ENCODE peak calls at places on chromosomes 3 and 15, in four cellular contexts. S is RWPE1, N is pancreas, O is lung. A is an unnamed sample.

GRCh38 chr3:86958534-86958933 is 32.4 kb downstream of the VGLL3 start:
- DNase-seq in S (no peak), N (no peak), O (no peak), A (peak)

GRCh38 chr15:34456658-34457057 is 19.1 kb upstream of the GOLGA8A start:
- DNase-seq in S (no peak), N (no peak), O (no peak), A (no peak)

GRCh38 chr3:105145516-105145915 is 221.2 kb upstream of the ALCAM start:
- DNase-seq in S (no peak), N (no peak), O (no peak), A (no peak)

GRCh38 chr15:98413973-98414546 is 234.3 kb upstream of the IGF1R start:
- DNase-seq in S (no peak), N (no peak), O (no peak), A (no peak)

GRCh38 chr3:161390200-161390599 is 18.9 kb upstream of the SPTSSB start:
- DNase-seq in S (no peak), N (no peak), O (no peak), A (no peak)

GRCh38 chr3:130960139-130960779 is 66.4 kb downstream of the ASTE1 start:
- DNase-seq in S (no peak), N (no peak), O (no peak), A (no peak)

GRCh38 chr3:127015282-127016042 is 32.5 kb downstream of the PLXNA1 start:
- DNase-seq in S (no peak), N (no peak), O (no peak), A (no peak)

GRCh38 chr3:37969601-37970100 is 20.9 kb upstream of the VILL start:
- DNase-seq in S (no peak), N (no peak), O (no peak), A (no peak)

GRCh38 chr3:40920041-40920440 is 279.3 kb upstream of the CTNNB1 start:
- DNase-seq in S (peak), N (no peak), O (no peak), A (no peak)

GRCh38 chr15:75928680-75929608 is 25.3 kb downstream of the FBXO22 start:
- DNase-seq in S (no peak), N (peak), O (no peak), A (no peak)

GRCh38 chr3:65894679-65895078 is 144.0 kb downstream of the MAGI1 start:
- DNase-seq in S (peak), N (no peak), O (no peak), A (peak)

GRCh38 chr3:138861755-138862333 is 27.1 kb upstream of the PIK3CB start:
- DNase-seq in S (no peak), N (peak), O (no peak), A (no peak)

GRCh38 chr3:149005424-149005823 is 14.1 kb downstream of the GYG1 start:
- DNase-seq in S (no peak), N (no peak), O (no peak), A (no peak)

GRCh38 chr3:32583708-32584107 is 13.1 kb upstream of the DYNC1LI1 start:
- DNase-seq in S (no peak), N (no peak), O (no peak), A (peak)

GRCh38 chr3:164467027-164467426 is 611.3 kb downstream of the SI start:
- DNase-seq in S (no peak), N (no peak), O (no peak), A (no peak)

GRCh38 chr15:39627456-39628130 is 46.7 kb downstream of the THBS1 start:
- DNase-seq in S (no peak), N (no peak), O (no peak), A (no peak)

GRCh38 chr3:63231556-63231955 is 46.6 kb upstream of the SYNPR start:
- DNase-seq in S (no peak), N (no peak), O (no peak), A (no peak)

GRCh38 chr15:74196175-74196574 is 6.4 kb downstream of the STRA6 start:
- DNase-seq in S (peak), N (no peak), O (no peak), A (peak)

GRCh38 chr15:78056714-78057269 is 20.7 kb downstream of the TBC1D2B start:
- DNase-seq in S (peak), N (peak), O (no peak), A (no peak)

GRCh38 chr3:124587053-124587408 is 143.2 kb upstream of the UMPS start:
- DNase-seq in S (no peak), N (peak), O (peak), A (no peak)

GRCh38 chr3:55492976-55493375 is 5.9 kb upstream of the WNT5A start:
- DNase-seq in S (no peak), N (no peak), O (no peak), A (no peak)

GRCh38 chr3:195046441-195046840 is 224.5 kb downstream of the XXYLT1 start:
- DNase-seq in S (no peak), N (no peak), O (no peak), A (no peak)

GRCh38 chr3:112253301-112253971 is 40.6 kb downstream of the SLC9C1 start:
- DNase-seq in S (no peak), N (no peak), O (no peak), A (no peak)

GRCh38 chr3:128841926-128842920 is 37.2 kb upstream of the ACAD9 start:
- DNase-seq in S (no peak), N (no peak), O (no peak), A (no peak)

GRCh38 chr3:44874308-44874707 is at the start of gene TGM4:
- DNase-seq in S (no peak), N (no peak), O (no peak), A (no peak)

GRCh38 chr3:52891615-52892081 is 5.7 kb downstream of the STIMATE start:
- DNase-seq in S (no peak), N (no peak), O (no peak), A (peak)

GRCh38 chr15:68389041-68389930 is 42.7 kb downstream of the ITGA11 start:
- DNase-seq in S (no peak), N (no peak), O (no peak), A (no peak)

GRCh38 chr15:70636540-70637165 is 126.7 kb downstream of the UACA start:
- DNase-seq in S (no peak), N (no peak), O (no peak), A (no peak)

GRCh38 chr3:41053220-41053619 is 146.1 kb upstream of the CTNNB1 start:
- DNase-seq in S (no peak), N (no peak), O (no peak), A (no peak)

GRCh38 chr3:160929595-160929994 is 173.6 kb downstream of the PPM1L start:
- DNase-seq in S (no peak), N (peak), O (no peak), A (peak)

GRCh38 chr3:188264231-188265213 is 110.6 kb downstream of the LPP start:
- DNase-seq in S (no peak), N (no peak), O (no peak), A (no peak)

GRCh38 chr3:158128755-158129154 is 18.9 kb downstream of the RSRC1 start:
- DNase-seq in S (no peak), N (no peak), O (no peak), A (no peak)

GRCh38 chr3:141753399-141753798 is 9.8 kb upstream of the GRK7 start:
- DNase-seq in S (no peak), N (no peak), O (no peak), A (no peak)

GRCh38 chr3:122021037-122021436 is 1.0 kb downstream of the ILDR1 start:
- DNase-seq in S (no peak), N (no peak), O (no peak), A (no peak)

GRCh38 chr3:65979152-65979551 is 59.6 kb downstream of the MAGI1 start:
- DNase-seq in S (no peak), N (no peak), O (no peak), A (peak)

GRCh38 chr3:22122567-22122966 is 371.6 kb upstream of the ZNF385D start:
- DNase-seq in S (no peak), N (no peak), O (no peak), A (no peak)

GRCh38 chr3:107669669-107670068 is 146.9 kb downstream of the BBX start:
- DNase-seq in S (no peak), N (no peak), O (no peak), A (no peak)

GRCh38 chr3:98921957-98922356 is 20.5 kb upstream of the DCBLD2 start:
- DNase-seq in S (no peak), N (no peak), O (no peak), A (no peak)

GRCh38 chr3:16769525-16769924 is 115.2 kb upstream of the PLCL2 start:
- DNase-seq in S (no peak), N (no peak), O (no peak), A (no peak)

DNA sequence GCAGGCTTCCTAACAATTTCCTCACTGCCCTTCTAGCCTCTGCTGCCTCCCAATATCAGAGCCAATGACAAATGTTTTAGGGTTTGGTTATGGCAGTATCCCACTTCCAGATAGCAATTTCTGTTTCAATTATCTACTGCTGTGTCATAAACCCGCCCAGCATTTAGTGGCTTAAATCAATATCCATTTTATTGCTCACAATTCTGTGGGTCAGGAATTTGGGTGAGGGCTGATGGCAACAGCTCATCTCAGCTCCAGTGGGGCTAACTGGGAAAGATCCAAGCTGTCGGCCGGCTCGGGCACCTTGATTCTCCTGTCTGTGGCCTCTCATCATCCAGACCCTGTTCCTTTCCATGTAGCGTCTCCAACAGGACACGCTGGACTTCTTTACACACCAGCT is 85.3 kb upstream of the GOLGA8J start:
- DNase-seq in S (no peak), N (no peak), O (no peak), A (no peak)
- TF ChIP-seq CTCF in S (no peak), N (no peak), O (no peak), A (no peak)

GRCh38 chr15:79433610-79434009 is 1.5 kb downstream of the MINAR1 start:
- DNase-seq in S (no peak), N (no peak), O (no peak), A (no peak)

GRCh38 chr15:79432345-79433311 is 492 bp downstream of the MINAR1 start:
- DNase-seq in S (peak), N (no peak), O (no peak), A (no peak)

GRCh38 chr15:79434361-79434760 is 2.2 kb downstream of the MINAR1 start:
- DNase-seq in S (no peak), N (no peak), O (no peak), A (no peak)

GRCh38 chr15:79430901-79431635 is 1.1 kb upstream of the MINAR1 start:
- DNase-seq in S (no peak), N (no peak), O (no peak), A (no peak)

GRCh38 chr15:79431636-79432344 is at the start of gene MINAR1:
- DNase-seq in S (peak), N (peak), O (no peak), A (peak)
- TF ChIP-seq CTCF in S (no peak), N (no peak), O (no peak), A (peak)

DNA sequence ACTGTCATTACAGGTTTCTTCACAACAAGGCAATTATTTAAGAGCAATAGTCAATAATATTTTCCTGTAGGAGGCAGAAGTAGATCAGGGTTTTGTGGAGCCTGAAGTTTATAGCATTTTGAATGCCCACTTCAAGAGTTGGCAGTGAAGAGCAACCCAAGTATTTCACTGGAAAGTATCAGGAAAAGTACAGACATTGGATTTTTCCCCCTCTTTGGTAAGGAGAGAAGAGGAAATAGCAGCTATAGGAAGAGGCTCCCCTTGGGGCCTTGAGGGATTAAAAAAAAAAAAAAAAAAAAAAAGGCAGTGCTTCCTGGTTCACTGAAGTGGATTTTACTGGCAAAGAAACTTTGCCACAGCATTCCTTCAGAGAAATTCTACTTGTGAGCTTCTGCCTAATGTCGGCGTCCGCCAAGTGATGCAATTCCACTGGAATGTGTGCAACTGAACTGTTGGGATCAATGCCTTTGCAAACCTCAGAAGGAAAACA is 5.7 kb upstream of the CNTN6 start:
- DNase-seq in S (peak), N (peak), O (peak), A (peak)
- TF ChIP-seq CTCF in S (no peak), N (no peak), O (no peak), A (no peak)

GRCh38 chr15:29570121-29570930 is 251.9 kb downstream of the TJP1 start:
- DNase-seq in S (no peak), N (peak), O (no peak), A (no peak)

GRCh38 chr15:29569533-29570092 is 252.7 kb downstream of the TJP1 start:
- DNase-seq in S (no peak), N (peak), O (no peak), A (no peak)

GRCh38 chr15:29567336-29567735 is 254.9 kb downstream of the TJP1 start:
- DNase-seq in S (no peak), N (no peak), O (no peak), A (no peak)

GRCh38 chr15:29566914-29567313 is 255.4 kb downstream of the TJP1 start:
- DNase-seq in S (no peak), N (no peak), O (no peak), A (no peak)

GRCh38 chr15:29568840-29569532 is 253.3 kb downstream of the TJP1 start:
- DNase-seq in S (peak), N (peak), O (no peak), A (no peak)
- TF ChIP-seq CTCF in S (peak), N (no peak), O (no peak), A (no peak)